ENCODE peak calls at places on chromosomes 3 and 15, in six cellular contexts. Y, J, H, W, E and R are unnamed samples.

GRCh38 chr3:27800261-27800660 is 78.1 kb upstream of the EOMES start:
- DNase-seq in H (no peak), Y (no peak), E (no peak), J (no peak), W (no peak), R (no peak)

GRCh38 chr3:30749230-30749629 is 142.8 kb downstream of the TGFBR2 start:
- DNase-seq in J (no peak), H (no peak), E (peak; percentile 38), W (no peak), Y (no peak), R (no peak)

GRCh38 chr15:89068325-89068784 is 19.9 kb upstream of the ABHD2 start:
- DNase-seq in Y (no peak), W (no peak), H (no peak), E (peak; percentile 99), J (no peak), R (no peak)

GRCh38 chr15:58525926-58526538 is 94.2 kb downstream of the LIPC start:
- DNase-seq in H (no peak), E (no peak), J (no peak), W (no peak), Y (no peak), R (no peak)

GRCh38 chr15:66948294-66948693 is 117.1 kb upstream of the SMAD3 start:
- DNase-seq in J (no peak), W (no peak), Y (no peak), E (peak; percentile 70), H (no peak), R (no peak)

GRCh38 chr15:95131071-95131683 is 899.8 kb downstream of the MCTP2 start:
- DNase-seq in J (no peak), W (no peak), E (no peak), H (no peak), Y (no peak), R (no peak)

GRCh38 chr3:126053949-126054569 is 29.9 kb downstream of the SLC41A3 start:
- DNase-seq in J (no peak), Y (no peak), W (no peak), H (no peak), E (no peak), R (no peak)

GRCh38 chr3:30357897-30358296 is 248.5 kb upstream of the TGFBR2 start:
- DNase-seq in J (no peak), Y (no peak), H (no peak), W (no peak), E (no peak), R (no peak)

GRCh38 chr3:69020424-69020823 is 6.9 kb upstream of the EOGT start:
- DNase-seq in E (no peak), W (no peak), H (no peak), Y (no peak), J (no peak), R (no peak)

GRCh38 chr3:46960081-46960701 is 16.4 kb downstream of the CCDC12 start:
- DNase-seq in W (peak; percentile 47), E (peak; percentile 73), J (peak; percentile 39), H (no peak), Y (peak; percentile 69), R (no peak)

GRCh38 chr15:52491460-52491859 is 37.2 kb downstream of the MYO5A start:
- DNase-seq in E (no peak), W (no peak), H (no peak), Y (no peak), J (no peak), R (no peak)

GRCh38 chr3:193507566-193507965 is 47.1 kb downstream of the ATP13A4 start:
- DNase-seq in J (no peak), E (peak; percentile 3), H (no peak), Y (no peak), W (no peak), R (no peak)

GRCh38 chr3:177196473-177197040 is 725 bp downstream of the TBL1XR1 start:
- DNase-seq in J (peak; percentile 41), W (peak; percentile 68), E (peak; percentile 53), Y (peak; percentile 82), H (peak; percentile 51), R (peak; percentile 3)

GRCh38 chr3:148857321-148857720 is 7.8 kb upstream of the CPA3 start:
- DNase-seq in H (no peak), E (no peak), Y (no peak), J (no peak), W (no peak), R (no peak)

GRCh38 chr3:50714953-50715352 is 40.2 kb downstream of the DOCK3 start:
- DNase-seq in Y (no peak), J (no peak), E (no peak), H (no peak), W (no peak), R (no peak)

GRCh38 chr15:78209646-78210348 is 24.6 kb downstream of the ACSBG1 start:
- DNase-seq in W (no peak), Y (peak; percentile 47), E (no peak), J (peak; percentile 88), H (peak; percentile 28), R (no peak)

GRCh38 chr15:70118599-70118998 is 20.9 kb upstream of the TLE3 start:
- DNase-seq in J (no peak), E (no peak), Y (no peak), W (no peak), H (no peak), R (no peak)

GRCh38 chr3:64238971-64239667 is 13.9 kb upstream of the PRICKLE2 start:
- DNase-seq in E (peak; percentile 98), Y (no peak), H (peak; percentile 79), J (peak; percentile 47), W (peak; percentile 77), R (peak; percentile 26)

DNA sequence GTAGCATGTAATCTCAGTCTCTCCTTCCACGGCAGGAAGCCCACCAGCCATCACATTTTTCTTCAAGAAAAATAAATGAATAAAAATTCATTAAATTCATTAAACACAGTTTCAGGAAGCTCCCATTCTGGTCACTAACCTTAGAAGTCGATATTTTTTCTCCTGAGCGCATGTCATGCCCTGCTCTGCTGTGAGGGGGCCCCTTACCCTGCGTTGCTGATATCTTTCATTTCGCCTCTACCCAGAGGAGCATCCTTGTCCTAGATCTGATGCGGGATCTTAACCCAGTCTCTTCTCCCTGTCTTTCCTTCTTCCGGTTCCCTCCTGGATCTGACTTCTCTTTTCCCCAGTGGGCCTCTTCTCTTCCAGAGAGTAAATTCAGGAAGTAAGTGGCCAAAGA is 1.3 kb upstream of the ILDR1 start:
- DNase-seq in J (no peak), E (no peak), H (no peak), Y (no peak), W (no peak), R (no peak)
- H3K27me3 ChIP-seq in J (no peaks in the 10 kb centered on the region), E (peaks cover 2% of the 10 kb centered on the region), H (no peaks in the 10 kb centered on the region), Y (peaks cover 12% of the 10 kb centered on the region), W (peaks cover 26% of the 10 kb centered on the region), R (no peaks in the 10 kb centered on the region)

GRCh38 chr3:129006864-129007263 is 5.8 kb downstream of the EFCC1 start:
- DNase-seq in Y (no peak), W (no peak), J (no peak), H (no peak), E (no peak), R (no peak)
- H3K27me3 ChIP-seq in Y (peaks cover 17% of the 10 kb centered on the region), W (peaks cover 66% of the 10 kb centered on the region), J (no peaks in the 10 kb centered on the region), H (no peaks in the 10 kb centered on the region), E (peaks cover 28% of the 10 kb centered on the region), R (peaks cover 4% of the 10 kb centered on the region)

DNA sequence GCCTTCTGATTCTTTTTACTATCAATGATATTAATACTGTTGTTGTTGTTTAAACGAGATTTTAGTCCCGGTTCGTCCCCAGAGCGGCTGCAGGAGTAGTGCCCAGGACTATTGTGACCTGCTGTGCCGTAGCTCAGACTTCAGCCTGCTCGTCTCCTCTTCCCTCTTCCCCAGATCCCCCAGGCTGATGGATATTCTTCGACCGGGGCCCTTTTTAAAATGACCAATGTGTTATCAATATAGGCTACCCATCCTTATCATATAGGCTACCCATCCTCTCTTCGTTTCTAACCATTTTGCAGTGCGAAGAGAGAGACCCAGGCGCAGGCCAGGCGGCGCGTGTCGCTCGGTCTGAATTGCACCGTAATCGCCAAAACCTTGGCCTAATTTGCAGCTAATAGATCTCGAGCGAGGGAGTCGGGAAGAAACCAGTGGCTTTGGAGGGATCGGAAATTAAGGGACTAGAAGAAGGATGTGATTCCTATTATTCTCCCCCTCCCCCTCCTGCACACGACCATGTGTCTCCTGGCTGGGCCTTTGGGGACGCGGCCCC is 23.0 kb downstream of the NR2F2 start:
- DNase-seq in W (peak; percentile 56), Y (no peak), J (no peak), E (no peak), H (no peak), R (no peak)
- H3K27me3 ChIP-seq in W (peaks cover 85% of the 10 kb centered on the region), Y (peaks cover 49% of the 10 kb centered on the region), J (no peaks in the 10 kb centered on the region), E (no peaks in the 10 kb centered on the region), H (no peaks in the 10 kb centered on the region), R (no peaks in the 10 kb centered on the region)

DNA sequence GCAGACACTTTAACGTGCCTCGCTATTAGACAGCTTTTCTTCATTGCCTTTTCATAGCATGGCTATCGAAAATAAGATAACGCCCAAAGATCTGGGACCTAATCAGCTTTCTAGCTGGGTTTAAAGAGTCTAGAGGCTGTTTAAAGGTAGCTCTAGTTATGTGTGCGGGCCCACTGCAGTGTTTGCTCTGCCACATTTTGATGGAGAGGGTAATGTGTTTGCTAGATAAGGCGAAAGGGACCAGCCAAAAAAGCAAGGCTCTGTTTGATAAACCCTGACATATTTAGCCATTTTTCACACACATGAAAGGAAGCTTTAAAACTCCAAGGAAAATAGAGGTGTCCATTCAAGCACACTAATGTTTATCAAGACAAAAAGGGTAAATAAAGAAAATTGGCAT is 91.7 kb downstream of the NR2F2 start:
- DNase-seq in Y (no peak), W (no peak), H (no peak), J (no peak), E (no peak), R (no peak)
- H3K27me3 ChIP-seq in Y (peaks cover 10% of the 10 kb centered on the region), W (peaks cover 96% of the 10 kb centered on the region), H (no peaks in the 10 kb centered on the region), J (peaks cover 2% of the 10 kb centered on the region), E (peaks cover 10% of the 10 kb centered on the region), R (peaks cover 24% of the 10 kb centered on the region)

DNA sequence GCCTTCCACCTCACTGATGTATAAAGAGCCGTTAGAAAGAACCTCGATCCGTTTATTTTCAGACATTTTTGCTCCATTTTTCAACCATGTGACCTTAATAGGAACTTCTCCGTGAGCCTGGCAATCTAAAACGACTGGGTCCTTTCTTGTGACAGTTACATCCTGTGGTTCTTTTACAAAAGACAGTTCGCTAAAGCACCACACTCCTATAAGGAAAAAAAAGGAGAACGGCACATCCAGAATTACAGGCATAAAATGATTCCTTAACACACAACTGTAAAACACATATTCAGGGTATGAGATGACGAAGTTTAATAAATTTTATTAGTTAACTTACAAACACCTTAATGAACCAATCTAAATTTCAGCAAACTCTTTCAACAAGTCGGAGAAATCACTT is 2.5 kb downstream of the PRTG start:
- DNase-seq in J (no peak), W (no peak), H (no peak), Y (no peak), E (no peak), R (no peak)
- H3K27me3 ChIP-seq in J (peaks cover 6% of the 10 kb centered on the region), W (peaks cover 11% of the 10 kb centered on the region), H (no peaks in the 10 kb centered on the region), Y (peaks cover 37% of the 10 kb centered on the region), E (peaks cover 3% of the 10 kb centered on the region), R (no peaks in the 10 kb centered on the region)

DNA sequence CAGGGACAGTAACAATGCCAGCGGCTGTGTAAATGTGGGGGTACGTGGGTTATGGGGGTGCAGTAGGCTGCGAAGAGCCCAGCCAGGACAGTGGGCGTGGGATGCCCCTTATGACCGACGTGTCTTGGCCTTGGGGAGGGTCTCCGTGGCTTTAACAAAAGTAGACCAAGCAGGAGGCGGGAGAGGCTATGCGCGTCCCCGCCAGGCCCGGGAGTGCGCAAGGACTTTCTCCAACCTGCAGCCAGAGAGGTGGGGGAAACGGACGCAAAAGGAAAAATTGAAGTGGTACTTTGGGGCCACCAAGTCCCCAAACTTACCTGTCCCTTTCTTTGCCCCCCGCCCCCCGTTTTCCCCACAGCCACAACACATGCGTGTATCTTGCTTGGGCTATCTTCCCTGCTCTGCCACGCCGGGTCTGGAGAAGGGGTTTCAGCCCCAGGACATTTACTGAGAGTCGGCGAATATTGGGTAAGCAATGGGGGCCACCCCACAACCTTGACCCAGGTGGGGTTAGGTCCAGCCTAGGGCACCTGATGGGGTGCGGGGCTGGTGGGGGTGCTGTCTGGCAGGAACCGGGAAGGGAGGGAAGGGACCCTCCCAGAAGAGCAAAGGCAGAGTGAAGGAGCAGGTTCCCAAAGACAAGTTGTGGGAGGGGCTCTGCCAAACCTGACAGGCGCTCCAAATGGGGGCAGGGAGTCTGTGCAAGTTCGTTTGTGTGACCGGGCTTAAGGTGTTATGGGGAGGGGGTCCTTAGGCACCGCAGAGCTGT is 647 bp downstream of the ISLR2 start:
- DNase-seq in W (no peak), Y (no peak), E (no peak), H (no peak), J (no peak), R (no peak)
- H3K27me3 ChIP-seq in W (peaks cover 100% of the 10 kb centered on the region), Y (peaks cover 84% of the 10 kb centered on the region), E (peaks cover 77% of the 10 kb centered on the region), H (no peaks in the 10 kb centered on the region), J (peaks cover 3% of the 10 kb centered on the region), R (peaks cover 45% of the 10 kb centered on the region)